ENCODE peak calls at places on chromosomes 2 and 18, in four cellular contexts. E is mesenchymal stem cell, V is H1, U is IMR-90. B is an unnamed sample.

GRCh38 chr2:191636586-191636985 is 41.4 kb upstream of the NABP1 start:
- DNase-seq in U (no peak), E (no peak), V (no peak), B (no peak)

GRCh38 chr2:17223171-17223570 is 295.1 kb downstream of the RAD51AP2 start:
- DNase-seq in U (no peak), V (no peak), E (peak), B (no peak)

GRCh38 chr18:60007641-60008040 is 107.8 kb downstream of the PMAIP1 start:
- DNase-seq in E (no peak), U (no peak), V (no peak), B (no peak)

GRCh38 chr2:25168256-25169072 is at the start of gene POMC:
- DNase-seq in U (peak), V (no peak), E (peak), B (no peak)

GRCh38 chr2:96930351-96931015 is 55.9 kb downstream of the FAM178B start:
- DNase-seq in U (no peak), V (no peak), E (no peak), B (no peak)

GRCh38 chr2:105522645-105523044 is 123.8 kb upstream of the FHL2 start:
- DNase-seq in E (no peak), U (no peak), V (no peak), B (no peak)

GRCh38 chr2:64857581-64858471 is 131.4 kb upstream of the SLC1A4 start:
- DNase-seq in E (peak), U (peak), V (no peak), B (no peak)

GRCh38 chr2:18154812-18155211 is 276.3 kb downstream of the KCNS3 start:
- DNase-seq in U (no peak), E (no peak), V (no peak), B (no peak)

GRCh38 chr2:219572237-219573001 is at the start of gene INHA:
- DNase-seq in E (no peak), V (no peak), U (no peak), B (no peak)
- H3K14ac ChIP-seq in E (no peak), V (no peak), U (peak), B (peak)

DNA sequence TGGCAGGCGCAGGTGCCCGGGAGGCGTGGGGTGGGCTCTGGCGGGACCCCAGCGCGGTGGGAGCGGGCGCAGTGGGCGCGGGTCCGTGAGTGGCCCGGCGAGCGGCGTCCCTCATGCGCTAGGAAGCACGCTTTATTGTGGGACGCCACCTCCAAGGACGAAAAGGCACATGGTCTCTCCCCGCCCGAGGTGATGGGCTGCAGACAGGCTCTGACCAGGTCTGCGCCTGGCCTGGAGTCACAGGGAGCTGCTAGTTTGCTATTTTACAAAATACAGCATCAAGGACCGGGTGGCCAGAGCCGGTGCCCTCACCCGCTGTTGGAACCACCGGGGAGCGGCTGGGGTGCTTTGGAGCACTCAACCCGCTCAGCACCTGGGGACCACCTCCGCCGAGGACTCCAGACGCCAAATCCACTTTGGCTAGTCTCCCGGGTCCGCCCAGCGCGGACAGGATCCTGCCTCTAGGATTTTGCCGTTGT is 65.3 kb downstream of the LRRFIP1 start:
- DNase-seq in E (peak), U (no peak), V (no peak), B (no peak)
- H3K14ac ChIP-seq in E (no peak), U (peak), V (no peak), B (peak)

GRCh38 chr2:45611020-45611737 is at the start of gene SRBD1:
- DNase-seq in U (peak), V (peak), E (peak), B (peak)
- H3K14ac ChIP-seq in U (peak), V (no peak), E (no peak), B (no peak)

DNA sequence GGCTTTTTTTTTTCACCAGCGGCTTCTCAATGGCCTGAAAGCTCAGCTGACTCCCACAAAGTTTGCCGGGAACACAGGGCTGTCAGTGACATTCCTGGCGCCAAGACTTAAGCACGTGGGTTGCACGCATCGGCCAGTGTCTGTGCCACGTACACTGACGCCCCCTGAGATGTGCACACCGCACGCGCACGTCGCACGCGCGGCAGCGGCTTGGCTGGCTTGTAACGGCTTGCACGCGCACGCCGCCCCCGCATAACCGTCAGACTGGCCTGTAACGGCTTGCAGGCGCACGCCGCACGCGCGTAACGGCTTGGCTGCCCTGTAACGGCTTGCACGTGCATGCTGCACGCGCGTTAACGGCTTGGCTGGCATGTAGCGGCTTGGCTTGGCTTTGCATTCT is 63.2 kb downstream of the CCDC74A start:
- DNase-seq in E (no peak), V (no peak), U (no peak), B (no peak)
- H3K14ac ChIP-seq in E (no peak), V (no peak), U (no peak), B (peak)

GRCh38 chr18:6776193-6776592 is 46.7 kb downstream of the ARHGAP28 start:
- DNase-seq in U (peak), V (no peak), E (peak), B (no peak)

GRCh38 chr18:6778459-6778858 is 48.9 kb downstream of the ARHGAP28 start:
- DNase-seq in E (no peak), V (no peak), U (no peak), B (no peak)

GRCh38 chr18:6775237-6775636 is 45.7 kb downstream of the ARHGAP28 start:
- DNase-seq in E (no peak), V (no peak), U (no peak), B (no peak)

GRCh38 chr18:6775702-6776101 is 46.2 kb downstream of the ARHGAP28 start:
- DNase-seq in E (no peak), V (no peak), U (no peak), B (no peak)

GRCh38 chr18:6777509-6777908 is 48.0 kb downstream of the ARHGAP28 start:
- DNase-seq in E (no peak), U (no peak), V (no peak), B (no peak)
- H3K14ac ChIP-seq in E (no peak), U (no peak), V (no peak), B (no peak)